ENCODE peak calls at places on chromosomes 7 and 10, in eight cellular contexts. T, V, W, Q, M, U, E and A are unnamed samples.

GRCh38 chr7:48728799-48729198 is 195.5 kb upstream of the CDC14C start:
- DNase-seq in T (no peak), Q (no peak), W (no peak), V (no peak), E (no peak), M (no peak), U (no peak), A (no peak)

GRCh38 chr7:14761506-14762296 is 140.8 kb downstream of the DGKB start:
- DNase-seq in U (no peak), E (peak; percentile 80), M (peak; percentile 31), T (peak; percentile 86), V (peak; percentile 87), Q (peak; percentile 84), W (peak; percentile 34), A (no peak)

GRCh38 chr10:132685921-132686680 is 99.8 kb downstream of the NKX6-2 start:
- DNase-seq in T (peak; percentile 46), U (peak; percentile 39), V (no peak), W (peak; percentile 5), E (no peak), Q (no peak), M (peak; percentile 1), A (no peak)

GRCh38 chr7:149879801-149880738 is 6.3 kb downstream of the ATP6V0E2 start:
- DNase-seq in W (no peak), M (no peak), T (no peak), U (no peak), V (no peak), E (no peak), Q (no peak), A (no peak)

GRCh38 chr7:154672659-154673415 is 330.1 kb downstream of the PAXIP1 start:
- DNase-seq in M (no peak), U (no peak), Q (peak; percentile 3), V (no peak), W (no peak), E (no peak), T (no peak), A (no peak)

GRCh38 chr10:119505131-119505551 is 37.4 kb downstream of the RGS10 start:
- DNase-seq in W (no peak), E (no peak), U (no peak), T (no peak), V (no peak), Q (no peak), M (no peak), A (no peak)

GRCh38 chr7:54392935-54393334 is 149.2 kb upstream of the VSTM2A start:
- DNase-seq in U (no peak), W (no peak), T (no peak), Q (no peak), V (no peak), M (no peak), E (no peak), A (no peak)

GRCh38 chr10:127547997-127548396 is 1.1 kb upstream of the NPS start:
- DNase-seq in E (no peak), M (no peak), Q (no peak), V (no peak), W (no peak), T (no peak), U (no peak), A (no peak)

GRCh38 chr10:71383972-71384687 is 12.6 kb upstream of the CDH23 start:
- DNase-seq in U (peak; percentile 81), M (peak; percentile 65), Q (peak; percentile 19), T (peak; percentile 81), W (peak; percentile 55), E (peak; percentile 66), V (peak; percentile 41), A (no peak)

GRCh38 chr7:127702938-127703337 is 50.9 kb downstream of the SND1 start:
- DNase-seq in M (no peak), W (no peak), Q (no peak), E (no peak), T (no peak), U (no peak), V (peak; percentile 40), A (no peak)
- TF ChIP-seq CTCF in M (no peak), W (no peak), Q (no peak), E (no peak), T (no peak), U (no peak), V (no peak), A (no peak)

DNA sequence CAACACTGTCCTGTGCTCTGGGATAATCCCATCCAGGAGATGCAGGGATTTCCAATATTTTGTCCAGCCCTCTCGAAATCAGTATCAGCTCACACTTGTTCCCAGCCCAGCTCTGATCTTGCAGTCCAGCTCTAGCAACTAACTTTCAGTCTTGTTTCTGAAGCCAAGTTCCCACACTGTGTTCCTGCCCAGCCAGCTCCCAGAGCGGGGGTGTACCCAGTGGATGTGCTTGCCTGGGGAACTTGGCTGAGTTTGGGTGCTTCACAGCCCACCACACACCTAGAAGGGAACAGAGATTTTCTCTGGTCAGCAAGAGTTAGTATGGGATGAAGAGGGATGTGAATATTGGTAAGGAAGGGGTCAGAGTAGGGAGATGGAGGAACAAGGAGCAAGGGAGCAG is 57.5 kb upstream of the RAPGEF5 start:
- DNase-seq in Q (no peak), E (no peak), W (no peak), V (no peak), M (no peak), T (no peak), U (no peak), A (no peak)
- H3K4me3 ChIP-seq in Q (no peak overlapping the region), E (no peak overlapping the region), W (no peak overlapping the region), V (no peak overlapping the region), M (no peak overlapping the region), T (no peak overlapping the region), U (no peak overlapping the region), A (no peak overlapping the region)

GRCh38 chr10:79272353-79272752 is 74.9 kb upstream of the PPIF start:
- DNase-seq in M (no peak), U (no peak), W (no peak), Q (no peak), V (no peak), T (no peak), E (no peak), A (no peak)

GRCh38 chr10:79273603-79274002 is 73.7 kb upstream of the PPIF start:
- DNase-seq in E (peak; percentile 67), V (peak; percentile 34), W (no peak), M (no peak), T (no peak), U (no peak), Q (no peak), A (no peak)

GRCh38 chr10:79275431-79275851 is 71.8 kb upstream of the PPIF start:
- DNase-seq in Q (no peak), E (no peak), V (no peak), U (no peak), T (peak; percentile 41), W (peak; percentile 62), M (peak; percentile 55), A (no peak)

GRCh38 chr10:79275105-79275430 is 72.2 kb upstream of the PPIF start:
- DNase-seq in E (no peak), T (no peak), W (no peak), M (no peak), U (no peak), Q (no peak), V (no peak), A (no peak)

DNA sequence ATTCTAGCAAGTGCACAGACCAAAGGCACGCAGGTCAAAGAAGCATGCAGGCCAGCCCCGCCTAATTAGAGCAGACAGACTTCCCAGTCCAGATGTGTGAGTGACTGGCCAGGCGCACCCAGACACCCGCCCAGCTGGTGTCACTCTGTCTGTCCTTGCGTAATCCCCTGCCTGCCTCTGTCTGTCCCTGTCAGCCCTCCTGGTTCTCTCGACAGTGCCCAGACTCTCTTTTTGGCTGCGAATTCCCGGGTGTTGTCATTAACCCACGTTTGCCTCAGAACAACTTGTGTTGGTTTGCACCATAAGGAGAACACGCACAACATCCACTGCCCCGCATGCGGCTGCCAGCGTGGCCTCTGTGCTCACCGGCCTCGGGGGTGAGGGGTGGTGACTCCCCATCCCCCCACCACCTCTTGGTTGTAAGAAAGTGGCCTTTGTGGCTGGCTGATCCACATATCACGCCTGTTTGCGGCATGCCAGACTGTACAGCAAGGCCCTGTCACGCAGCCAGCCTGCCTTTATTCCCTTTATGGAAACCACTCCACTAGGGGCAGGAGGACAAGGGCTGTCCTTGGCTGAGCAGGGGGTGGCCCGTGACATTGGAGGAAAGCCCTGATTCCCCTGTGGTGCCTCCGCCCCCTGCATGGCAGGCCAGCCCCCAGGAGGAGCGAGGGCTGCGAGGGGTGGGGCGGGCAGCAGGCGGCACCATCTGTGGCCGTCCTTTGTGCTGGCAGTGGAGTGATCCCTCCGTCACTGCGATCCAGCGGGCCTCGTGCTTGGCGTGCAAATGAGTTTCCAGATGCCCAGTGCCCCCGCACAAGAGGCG is 72.8 kb upstream of the PPIF start:
- DNase-seq in W (peak; percentile 90), U (peak; percentile 81), E (peak; percentile 75), Q (no peak), T (peak; percentile 74), V (peak; percentile 59), M (peak; percentile 90), A (no peak)
- TF ChIP-seq CTCF in W (peak; percentile 51), U (no peak), E (no peak), Q (no peak), T (no peak), V (no peak), M (peak; percentile 30), A (no peak)

GRCh38 chr7:10083766-10084165 is 889.9 kb upstream of the PHF14 start:
- DNase-seq in Q (no peak), W (no peak), E (no peak), M (no peak), V (no peak), U (no peak), T (no peak), A (no peak)
- H3K4me3 ChIP-seq in Q (no peak overlapping the region), W (no peak overlapping the region), E (no peak overlapping the region), M (no peak overlapping the region), V (no peak overlapping the region), U (no peak overlapping the region), T (no peak overlapping the region), A (no peak overlapping the region)